ENCODE peak calls at places on chromosomes 11 and 22, in eight cellular contexts. D, F, R, J, L, G, M and S are unnamed samples. For H3K4me1, the result is how much of the 10 kb centered on the place peaks cover.

GRCh38 chr11:10762185-10762584 is 11.1 kb downstream of the CTR9 start:
- DNase-seq in R (no peak), F (no peak), L (no peak), G (no peak), D (no peak), M (no peak), J (no peak), S (no peak)

GRCh38 chr11:38345286-38345685 is 1747.2 kb upstream of the RAG2 start:
- DNase-seq in F (no peak), M (no peak), D (no peak), L (no peak), J (no peak), G (no peak), R (no peak), S (no peak)

GRCh38 chr22:42623756-42624446 is 9.2 kb upstream of the POLDIP3 start:
- DNase-seq in F (no peak), D (no peak), J (peak), G (no peak), M (no peak), R (no peak), L (no peak), S (no peak)

GRCh38 chr22:32801436-32802290 is at the start of gene TIMP3:
- DNase-seq in J (peak), R (peak), D (peak), F (peak), L (peak), M (peak), G (no peak), S (no peak)

GRCh38 chr11:3135491-3136440 is 29.3 kb downstream of the OSBPL5 start:
- DNase-seq in F (peak), J (peak), L (peak), D (peak), G (no peak), M (peak), R (no peak), S (no peak)

GRCh38 chr11:70303070-70303469 is 32.6 kb downstream of the PPFIA1 start:
- DNase-seq in R (peak), D (no peak), J (no peak), G (no peak), L (no peak), F (no peak), M (peak), S (no peak)

GRCh38 chr11:102780491-102780918 is at the start of gene MMP10:
- DNase-seq in L (peak), J (no peak), R (peak), D (peak), F (no peak), G (peak), M (no peak), S (no peak)

GRCh38 chr22:17106785-17107546 is 14.2 kb downstream of the TMEM121B start:
- DNase-seq in F (no peak), R (no peak), G (peak), L (no peak), J (peak), M (peak), D (peak), S (no peak)

GRCh38 chr11:86214710-86215109 is 29.8 kb upstream of the EED start:
- DNase-seq in D (no peak), M (no peak), J (no peak), F (no peak), G (peak), R (no peak), L (no peak), S (no peak)

GRCh38 chr11:125166347-125166841 is 1.8 kb downstream of the PKNOX2 start:
- DNase-seq in F (peak), M (peak), D (peak), L (peak), J (no peak), G (no peak), R (peak), S (no peak)

GRCh38 chr11:13462928-13463778 is at the start of gene BTBD10:
- DNase-seq in R (peak), J (peak), G (peak), M (peak), F (peak), L (peak), D (peak), S (peak)

GRCh38 chr11:46380340-46381045 is 976 bp upstream of the MDK start:
- DNase-seq in M (peak), F (peak), L (peak), R (peak), D (peak), J (peak), G (peak), S (no peak)

GRCh38 chr11:59923813-59924212 is 14.4 kb upstream of the OOSP1 start:
- DNase-seq in J (no peak), G (no peak), D (no peak), L (no peak), R (peak), M (no peak), F (no peak), S (no peak)

GRCh38 chr11:2127357-2127971 is 11.7 kb downstream of the IGF2 start:
- DNase-seq in R (no peak), D (no peak), G (no peak), M (peak), L (peak), J (peak), F (no peak), S (no peak)

GRCh38 chr11:34439521-34440258 is 956 bp downstream of the CAT start:
- DNase-seq in R (no peak), D (no peak), J (no peak), F (peak), M (no peak), G (no peak), L (peak), S (no peak)

GRCh38 chr11:71397328-71397860 is 50.8 kb downstream of the DHCR7 start:
- DNase-seq in R (no peak), L (no peak), D (no peak), G (no peak), J (no peak), M (no peak), F (no peak), S (no peak)

GRCh38 chr11:122215244-122215992 is 99.4 kb upstream of the BLID start:
- DNase-seq in J (peak), R (peak), M (peak), D (peak), F (peak), G (peak), L (peak), S (no peak)

GRCh38 chr11:119192111-119192510 is 6.8 kb downstream of the NHERF4 start:
- DNase-seq in D (no peak), J (no peak), G (no peak), L (no peak), R (peak), F (no peak), M (no peak), S (no peak)

GRCh38 chr22:41197808-41198585 is 7.1 kb upstream of the L3MBTL2 start:
- DNase-seq in J (peak), G (peak), M (peak), R (no peak), D (peak), L (peak), F (peak), S (no peak)

GRCh38 chr11:35583843-35584242 is 34.4 kb upstream of the FJX1 start:
- DNase-seq in G (no peak), F (no peak), R (no peak), D (no peak), J (no peak), L (no peak), M (no peak), S (no peak)

DNA sequence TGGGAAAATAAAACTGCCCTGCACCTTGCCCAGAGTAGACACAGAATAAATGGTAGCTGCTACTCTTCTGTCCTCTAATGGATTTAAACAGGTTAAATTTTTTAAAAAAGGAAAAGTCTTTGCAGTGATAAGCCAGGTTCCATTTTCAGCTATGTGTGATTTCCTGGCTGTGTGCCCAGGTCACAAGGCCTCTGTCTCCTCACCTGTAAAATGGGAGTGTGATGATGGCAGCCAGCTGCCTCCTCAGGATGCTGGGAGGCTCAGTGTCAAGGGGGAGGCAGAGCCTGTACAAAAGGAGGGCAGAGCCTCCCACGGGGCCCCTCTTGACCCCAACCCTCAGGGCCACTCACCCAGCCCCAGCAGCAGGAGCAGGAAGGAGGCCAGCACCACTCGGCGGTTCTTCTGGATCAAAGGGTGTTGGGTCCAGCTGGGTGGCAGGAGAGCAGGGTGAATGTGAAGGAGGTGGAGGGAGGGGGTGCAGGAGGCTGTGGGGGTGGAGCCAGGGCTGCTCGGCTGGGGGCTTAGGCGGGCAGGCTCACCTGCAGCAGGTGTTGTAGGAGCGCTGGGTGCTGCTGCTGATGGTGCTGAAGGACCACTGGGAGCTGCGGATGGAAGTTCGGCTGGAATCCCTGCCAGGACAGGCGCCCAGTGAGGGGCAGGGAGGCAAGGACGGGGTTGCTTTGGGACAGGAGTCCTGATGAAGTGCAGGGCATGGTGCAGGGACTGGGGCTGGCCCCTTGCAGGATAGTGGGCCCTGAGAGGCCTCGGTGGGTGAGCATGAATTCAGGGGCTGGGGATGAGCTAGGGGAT is 1.9 kb downstream of the TMEM134 start:
- DNase-seq in M (no peak), D (no peak), G (no peak), F (no peak), J (no peak), L (no peak), R (no peak), S (no peak)
- H3K4me3 ChIP-seq in M (no peak), D (no peak), G (no peak), F (peak), J (peak), L (no peak), R (no peak), S (peak)

DNA sequence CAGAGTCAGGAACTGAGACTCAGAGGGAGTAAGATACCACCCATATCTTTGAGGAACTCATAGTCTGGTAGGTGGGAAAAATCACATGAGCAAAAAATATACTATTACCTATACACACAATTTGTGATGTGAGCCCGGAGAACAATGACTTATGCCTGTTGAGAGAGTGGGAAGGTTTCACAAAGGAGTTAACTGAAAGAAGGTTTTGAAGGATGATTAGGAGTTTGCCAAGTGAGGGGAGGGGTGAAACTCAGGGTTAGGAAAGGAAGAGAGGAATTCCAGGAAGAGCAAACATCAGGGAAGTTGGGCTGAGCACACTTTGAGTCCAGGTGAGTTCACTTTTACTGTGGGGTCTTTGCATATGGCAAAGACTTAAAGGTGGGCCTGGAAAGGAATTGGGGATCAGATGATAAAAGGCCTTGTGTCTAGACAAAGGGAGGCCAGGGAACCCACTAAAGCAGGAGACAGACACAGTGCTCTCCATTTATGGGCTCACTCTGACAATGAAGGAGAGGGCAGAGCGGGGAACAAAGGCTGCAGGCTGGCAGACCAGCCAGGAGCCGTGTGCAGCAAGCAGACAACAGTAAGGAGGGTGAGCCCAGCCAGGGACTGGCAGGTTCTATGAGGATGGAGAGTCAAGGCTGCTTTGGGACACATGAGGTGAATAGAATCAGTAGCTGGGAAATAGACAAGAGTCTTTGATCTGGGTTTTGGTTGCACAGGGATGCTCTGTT is 33.1 kb downstream of the TSPAN18 start:
- DNase-seq in R (no peak), G (no peak), M (no peak), J (no peak), F (no peak), L (no peak), D (no peak), S (no peak)
- H3K4me1 ChIP-seq in R (half or more), G (under half), M (under half), J (under half), F (under half), L (under half), D (half or more), S (under half)

GRCh38 chr11:445765-446588 is 4.1 kb upstream of the PTDSS2 start:
- DNase-seq in R (no peak), G (no peak), F (no peak), J (peak), L (no peak), D (no peak), M (peak), S (no peak)

GRCh38 chr11:446886-447285 is 3.2 kb upstream of the PTDSS2 start:
- DNase-seq in D (no peak), M (no peak), R (no peak), G (no peak), J (peak), F (no peak), L (peak), S (no peak)

GRCh38 chr11:442611-443081 is 835 bp upstream of the ANO9 start:
- DNase-seq in J (peak), D (no peak), F (no peak), M (peak), R (no peak), L (peak), G (no peak), S (no peak)

GRCh38 chr11:443542-444199 is 1.9 kb upstream of the ANO9 start:
- DNase-seq in D (no peak), G (no peak), L (peak), F (no peak), M (peak), J (peak), R (no peak), S (no peak)

DNA sequence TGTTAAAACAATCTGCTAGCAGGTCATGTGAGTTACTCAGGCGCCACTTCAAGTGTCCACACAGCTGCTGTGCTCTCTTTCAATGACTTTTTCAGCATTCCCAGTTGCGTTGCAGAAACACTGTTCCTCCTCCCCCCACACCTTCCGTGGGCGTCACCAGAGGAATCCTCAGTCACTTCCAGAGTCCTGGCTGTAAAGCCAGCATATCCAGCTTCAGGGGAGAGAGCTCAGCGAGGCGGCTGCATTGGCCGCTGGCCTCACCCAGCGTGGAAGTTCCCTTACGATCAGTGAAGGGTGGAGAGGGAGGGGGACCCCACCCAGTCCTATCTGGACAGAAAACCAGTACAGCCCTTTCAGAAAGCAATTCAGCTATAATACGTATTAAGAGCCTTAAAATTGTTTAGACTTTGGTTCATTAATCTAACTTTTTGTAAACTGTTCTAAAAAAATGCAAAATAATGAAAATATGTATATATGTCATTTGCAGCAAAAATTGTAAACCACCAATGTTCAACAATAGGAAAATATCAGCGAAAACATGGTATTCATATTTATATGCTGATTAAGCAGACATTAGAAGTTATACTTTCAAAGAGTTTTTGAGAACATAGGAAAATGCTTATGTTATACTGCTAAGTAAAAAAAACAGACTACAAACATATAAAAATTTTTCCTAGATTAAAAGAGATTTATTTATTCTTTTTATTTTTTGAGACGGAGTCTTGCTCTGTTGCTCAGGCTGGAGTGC is 2.8 kb upstream of the ANO9 start:
- DNase-seq in J (peak), R (peak), G (no peak), M (peak), F (peak), D (no peak), L (peak), S (no peak)
- H3K27ac ChIP-seq in J (peak), R (no peak), G (no peak), M (no peak), F (no peak), D (no peak), L (peak), S (no peak)

DNA sequence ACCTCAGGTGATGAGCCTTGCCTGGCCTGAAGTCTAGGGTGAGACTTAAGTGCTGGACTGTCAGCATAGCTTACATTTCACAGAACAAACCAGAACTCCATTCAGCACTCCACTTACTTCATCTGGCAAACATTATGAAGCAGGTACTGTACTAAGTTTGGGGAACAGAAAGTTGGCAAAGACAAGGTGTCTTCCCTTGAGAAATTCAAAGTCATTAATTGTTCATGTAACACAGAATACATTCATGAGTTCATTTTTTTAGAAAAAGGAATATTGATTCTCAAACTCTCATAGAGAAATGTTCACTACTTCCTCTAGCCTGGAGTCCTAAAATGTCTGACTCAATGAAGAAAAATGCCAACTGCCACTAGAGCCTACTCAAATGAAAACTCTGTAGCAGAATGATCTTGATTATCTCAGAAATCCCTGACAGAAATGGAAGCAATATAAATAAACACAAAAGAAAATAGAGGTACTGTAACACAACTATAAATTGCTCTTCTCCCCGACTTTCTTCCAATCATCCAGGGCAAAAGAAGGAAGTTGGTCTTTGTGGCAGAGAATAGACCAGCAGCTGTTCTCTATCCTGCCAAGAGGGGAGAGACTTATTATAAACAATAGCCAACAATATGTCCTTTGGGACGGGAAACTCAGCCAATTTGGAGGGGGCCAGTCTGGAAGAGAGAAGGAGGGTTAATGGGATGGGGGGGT is 129.2 kb upstream of the MTMR2 start:
- DNase-seq in F (no peak), R (peak), G (no peak), L (peak), M (no peak), J (no peak), D (no peak), S (no peak)
- H3K4me3 ChIP-seq in F (no peak), R (no peak), G (no peak), L (no peak), M (no peak), J (no peak), D (no peak), S (no peak)

GRCh38 chr11:62466444-62466843 is 47.6 kb downstream of the SCGB1A1 start:
- DNase-seq in G (no peak), F (no peak), R (no peak), L (no peak), J (no peak), D (no peak), M (no peak), S (no peak)
- H3K4me1 ChIP-seq in G (under half), F (under half), R (under half), L (under half), J (under half), D (under half), M (under half), S (under half)

DNA sequence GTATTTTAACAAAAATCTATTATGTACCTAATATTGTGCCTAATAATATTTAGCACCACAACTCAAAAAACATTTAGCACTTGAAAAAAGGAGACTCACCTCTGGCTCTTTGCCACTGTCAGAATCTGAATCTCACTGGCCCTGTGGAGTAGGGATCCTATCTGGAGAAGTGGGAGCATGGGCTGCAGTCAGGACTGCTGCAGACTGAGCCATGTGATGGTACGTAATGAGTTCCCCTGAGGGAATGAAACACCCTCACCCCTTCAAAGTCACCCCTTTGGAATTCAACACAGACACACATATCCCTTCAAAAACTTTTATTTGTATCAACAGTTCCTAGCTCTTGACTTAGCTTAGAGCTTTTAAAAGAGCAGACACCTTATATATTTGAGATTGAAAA is 6.5 kb downstream of the PTPMT1 start:
- DNase-seq in L (no peak), M (no peak), G (no peak), J (no peak), D (no peak), F (no peak), R (no peak), S (no peak)
- H3K27ac ChIP-seq in L (no peak), M (no peak), G (no peak), J (no peak), D (no peak), F (no peak), R (no peak), S (no peak)